ENCODE peak calls at places on chromosomes 4 and X, in ten cellular contexts. F is upper lobe of left lung; P is effector memory CD4-positive, alpha-beta T cell; R is CD8-positive, alpha-beta memory T cell; V is psoas muscle; K is heart right ventricle; U is right cardiac atrium; Z is colonic mucosa; T is right atrium auricular region; L is SJCRH30. Y is an unnamed sample. For H3K27me3, the result is how much of the 10 kb centered on the place peaks cover.

GRCh38 chrX:153476628-153477027 is 6.3 kb upstream of the HAUS7 start:
- DNase-seq in T (no peak), P (no peak), F (no peak), K (peak), V (no peak), Z (no peak), R (no peak), L (no peak), U (peak), Y (no peak)

GRCh38 chr4:2042207-2042946 is 16.8 kb upstream of the NAT8L start:
- DNase-seq in F (peak), Z (peak), K (no peak), T (no peak), L (peak), P (no peak), V (no peak), R (peak), U (peak), Y (no peak)

GRCh38 chr4:177250056-177250696 is 59.5 kb upstream of the NEIL3 start:
- DNase-seq in L (peak), U (peak), K (peak), Z (peak), R (peak), V (peak), T (peak), F (peak), P (peak), Y (no peak)

GRCh38 chr4:25089058-25089763 is 58.5 kb upstream of the LGI2 start:
- DNase-seq in K (no peak), U (no peak), L (no peak), T (no peak), F (peak), Z (no peak), R (no peak), V (no peak), P (no peak), Y (no peak)

GRCh38 chr4:48699470-48699869 is 80.6 kb downstream of the FRYL start:
- DNase-seq in U (no peak), T (no peak), V (no peak), K (no peak), R (no peak), L (peak), P (no peak), F (no peak), Z (no peak), Y (no peak)

GRCh38 chrX:153653556-153653955 is 6.6 kb downstream of the DUSP9 start:
- DNase-seq in F (no peak), V (no peak), L (no peak), Z (no peak), U (no peak), R (no peak), K (no peak), T (no peak), P (no peak), Y (no peak)

GRCh38 chr4:145779319-145779801 is 99.4 kb downstream of the C4orf51 start:
- DNase-seq in P (no peak), F (no peak), L (no peak), V (no peak), T (no peak), R (no peak), K (no peak), U (no peak), Z (no peak), Y (no peak)

GRCh38 chr4:68948985-68949384 is 2.6 kb downstream of the UGT2A3 start:
- DNase-seq in K (no peak), Z (no peak), P (no peak), R (no peak), L (no peak), F (no peak), U (no peak), V (no peak), T (no peak), Y (no peak)

GRCh38 chr4:165115301-165115700 is 2.6 kb upstream of the TMEM192 start:
- DNase-seq in L (no peak), K (no peak), F (no peak), P (no peak), Z (no peak), V (no peak), U (no peak), T (no peak), R (no peak), Y (no peak)

GRCh38 chrX:96432647-96433046 is 252.0 kb upstream of the DIAPH2 start:
- DNase-seq in R (no peak), V (no peak), K (no peak), L (no peak), F (no peak), Z (no peak), U (no peak), P (no peak), T (no peak), Y (no peak)

GRCh38 chr4:119647558-119647957 is 19.0 kb upstream of the PDE5A start:
- DNase-seq in Z (no peak), L (no peak), T (no peak), P (no peak), R (no peak), F (no peak), U (no peak), K (no peak), V (no peak), Y (no peak)

GRCh38 chr4:170025523-170026252 is 507 bp downstream of the MFAP3L start:
- DNase-seq in K (peak), P (no peak), T (no peak), R (no peak), Z (peak), V (peak), F (no peak), L (no peak), U (peak), Y (no peak)

GRCh38 chrX:20517565-20517964 is 250.9 kb upstream of the RPS6KA3 start:
- DNase-seq in V (no peak), K (no peak), U (no peak), R (no peak), T (no peak), F (no peak), P (no peak), L (no peak), Z (no peak), Y (no peak)

GRCh38 chrX:20947411-20947912 is 426.8 kb upstream of the CNKSR2 start:
- DNase-seq in R (no peak), U (no peak), F (no peak), L (no peak), Z (no peak), T (no peak), V (no peak), P (no peak), K (no peak), Y (no peak)

GRCh38 chr4:83569967-83570366 is 34.1 kb downstream of the GPAT3 start:
- DNase-seq in F (no peak), K (no peak), V (no peak), L (no peak), R (no peak), Z (no peak), U (no peak), P (no peak), T (no peak), Y (no peak)

GRCh38 chr4:152935661-152936445 is at the start of gene FHDC1:
- DNase-seq in T (no peak), U (peak), V (no peak), P (no peak), K (no peak), Z (peak), L (peak), R (no peak), F (peak), Y (no peak)

GRCh38 chr4:128386761-128387599 is 99.4 kb upstream of the PGRMC2 start:
- DNase-seq in U (peak), V (peak), R (no peak), P (no peak), F (peak), K (peak), T (peak), Z (peak), L (peak), Y (peak)

GRCh38 chr4:15336410-15337184 is 91.2 kb upstream of the C1QTNF7 start:
- DNase-seq in V (no peak), P (no peak), U (no peak), T (no peak), F (no peak), Z (no peak), L (no peak), K (no peak), R (no peak), Y (no peak)

GRCh38 chr4:8050555-8051206 is 107.9 kb downstream of the ABLIM2 start:
- DNase-seq in K (peak), P (no peak), V (peak), U (peak), R (no peak), F (peak), Z (peak), T (peak), L (peak), Y (no peak)

GRCh38 chr4:100149190-100149589 is 41.1 kb downstream of the DDIT4L start:
- DNase-seq in L (no peak), P (no peak), R (no peak), T (no peak), V (no peak), Z (no peak), F (no peak), U (no peak), K (no peak), Y (no peak)

GRCh38 chr4:25549413-25549812 is 106.2 kb upstream of the SLC34A2 start:
- DNase-seq in P (no peak), T (no peak), F (no peak), U (no peak), Z (no peak), L (no peak), K (no peak), R (no peak), V (no peak), Y (no peak)

GRCh38 chr4:77201857-77202256 is 44.9 kb downstream of the CCNG2 start:
- DNase-seq in R (no peak), T (no peak), U (no peak), K (no peak), V (no peak), F (no peak), P (no peak), L (no peak), Z (no peak), Y (no peak)

GRCh38 chrX:33840176-33840575 is 291.9 kb downstream of the FAM47A start:
- DNase-seq in F (no peak), K (no peak), U (no peak), L (peak), R (no peak), T (no peak), P (no peak), Z (no peak), V (no peak), Y (no peak)

GRCh38 chrX:9240956-9241355 is 207.0 kb upstream of the FAM9B start:
- DNase-seq in P (no peak), R (no peak), L (no peak), T (no peak), U (no peak), K (no peak), V (no peak), F (no peak), Z (no peak), Y (no peak)

GRCh38 chrX:16087081-16087480 is 36.3 kb upstream of the GRPR start:
- DNase-seq in Z (no peak), V (no peak), K (no peak), U (no peak), L (peak), R (no peak), T (no peak), F (no peak), P (no peak), Y (no peak)

GRCh38 chrX:7389576-7389975 is 241.6 kb upstream of the PUDP start:
- DNase-seq in R (no peak), Z (no peak), F (no peak), U (no peak), L (no peak), K (no peak), T (no peak), V (no peak), P (no peak), Y (no peak)

GRCh38 chr4:37670249-37670648 is 15.9 kb downstream of the RELL1 start:
- DNase-seq in F (no peak), K (no peak), U (no peak), P (no peak), V (no peak), Z (no peak), R (no peak), L (no peak), T (no peak), Y (no peak)

GRCh38 chrX:116009871-116010710 is 160.5 kb upstream of the AGTR2 start:
- DNase-seq in Z (no peak), K (peak), U (peak), F (no peak), V (no peak), L (peak), P (no peak), T (no peak), R (no peak), Y (no peak)

GRCh38 chr4:95181446-95182306 is 367.1 kb downstream of the UNC5C start:
- DNase-seq in F (peak), R (no peak), P (no peak), U (no peak), V (no peak), Z (no peak), L (no peak), K (no peak), T (no peak), Y (no peak)

DNA sequence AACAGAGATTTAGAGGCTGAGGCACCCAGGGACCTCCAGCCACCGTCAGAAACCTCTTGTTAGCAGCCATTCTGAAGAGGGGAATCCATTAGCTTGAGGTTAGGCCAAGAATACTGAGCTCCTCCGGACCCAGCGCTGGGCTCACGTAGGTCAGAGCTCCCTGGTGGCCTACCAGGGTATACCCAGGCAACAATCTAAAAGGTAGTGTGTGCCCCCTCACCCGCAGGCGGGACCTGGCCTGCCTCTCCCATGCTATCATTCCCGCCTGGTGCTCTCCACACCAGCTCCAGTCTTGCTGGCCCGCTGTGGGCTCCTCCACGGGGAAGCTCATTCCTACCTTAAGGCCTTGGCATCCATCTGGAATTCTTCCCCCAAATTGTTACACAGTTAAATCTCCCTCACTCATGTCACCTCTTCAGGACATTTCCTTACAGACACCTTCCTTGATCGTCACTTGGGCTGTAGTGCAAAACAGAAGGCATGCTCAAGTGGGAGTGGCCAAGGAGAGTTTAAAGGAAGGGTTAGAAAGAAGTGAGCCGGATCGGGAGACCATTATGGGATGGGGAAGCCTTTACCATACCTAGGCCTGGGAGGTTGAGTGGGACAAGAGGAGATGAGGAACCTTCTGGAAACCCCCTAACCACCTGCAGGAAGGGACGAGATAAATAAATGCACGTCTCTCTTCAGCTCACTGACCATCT is 102.5 kb downstream of the UCHL1 start:
- DNase-seq in P (no peak), V (no peak), T (no peak), F (peak), R (no peak), L (peak), U (peak), Z (no peak), K (peak), Y (no peak)
- H3K4me3 ChIP-seq in P (no peak), V (no peak), T (no peak), F (no peak), R (no peak), L (no peak), U (no peak), Z (no peak), K (no peak), Y (no peak)

GRCh38 chr4:10104991-10105276 is 11.7 kb downstream of the WDR1 start:
- DNase-seq in L (no peak), K (no peak), R (no peak), V (no peak), F (no peak), P (no peak), U (peak), Z (no peak), T (no peak), Y (no peak)
- H3K27me3 ChIP-seq in L (under half), K (under half), R (under half), V (under half), F (under half), P (under half), U (under half), Z (under half), T (under half), Y (under half)

GRCh38 chr4:577499-578450 is 1.7 kb upstream of the TMEM271 start:
- DNase-seq in K (no peak), P (no peak), V (no peak), Z (no peak), L (peak), F (peak), U (no peak), T (no peak), R (no peak), Y (no peak)
- H3K4me3 ChIP-seq in K (no peak), P (no peak), V (no peak), Z (no peak), L (peak), F (no peak), U (no peak), T (no peak), R (no peak), Y (no peak)

DNA sequence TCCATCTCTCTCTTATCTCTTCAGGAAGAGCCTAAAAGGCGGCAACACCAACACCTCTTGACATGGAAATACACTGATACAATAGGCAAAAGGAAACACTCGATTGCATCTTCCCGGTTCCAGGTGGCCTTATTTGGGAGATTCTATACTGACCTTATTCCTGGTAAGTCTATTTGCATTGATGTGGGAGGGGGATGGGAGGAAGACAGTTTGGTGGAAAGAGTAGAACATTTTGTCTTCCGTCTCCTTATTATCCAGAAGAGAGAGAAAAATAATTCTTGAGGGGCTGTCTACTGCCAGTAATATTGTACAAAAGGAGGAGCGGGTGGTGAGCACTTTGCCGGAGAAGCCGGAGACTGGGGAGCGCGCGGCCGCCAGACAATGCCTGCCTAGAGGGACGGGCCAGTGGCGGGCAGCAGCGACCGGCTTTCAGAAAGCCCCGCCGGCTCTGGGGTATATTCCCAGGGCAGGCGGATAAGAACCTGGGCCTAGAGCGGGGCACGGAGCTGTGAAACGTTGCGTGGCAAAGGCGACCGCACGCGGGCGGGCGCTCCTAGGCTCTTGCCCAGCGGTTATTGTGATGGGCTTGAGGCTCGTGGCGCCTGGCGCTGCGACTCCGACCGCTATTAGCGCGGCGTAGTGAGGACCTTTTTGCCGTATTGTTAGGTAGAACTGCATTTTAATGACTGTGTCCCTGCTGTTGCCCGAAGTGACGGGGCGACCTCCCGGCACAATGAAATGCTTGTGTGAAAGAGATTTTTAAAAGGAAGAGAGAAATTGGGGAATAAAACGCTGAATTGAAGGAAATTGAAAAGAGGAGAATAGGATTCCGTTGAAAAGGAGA is 520 bp downstream of the PRDM8 start:
- DNase-seq in K (no peak), F (peak), Z (no peak), V (no peak), T (no peak), U (peak), R (no peak), P (no peak), L (peak), Y (no peak)
- H3K27me3 ChIP-seq in K (half or more), F (under half), Z (under half), V (under half), T (under half), U (under half), R (under half), P (under half), L (under half), Y (half or more)

DNA sequence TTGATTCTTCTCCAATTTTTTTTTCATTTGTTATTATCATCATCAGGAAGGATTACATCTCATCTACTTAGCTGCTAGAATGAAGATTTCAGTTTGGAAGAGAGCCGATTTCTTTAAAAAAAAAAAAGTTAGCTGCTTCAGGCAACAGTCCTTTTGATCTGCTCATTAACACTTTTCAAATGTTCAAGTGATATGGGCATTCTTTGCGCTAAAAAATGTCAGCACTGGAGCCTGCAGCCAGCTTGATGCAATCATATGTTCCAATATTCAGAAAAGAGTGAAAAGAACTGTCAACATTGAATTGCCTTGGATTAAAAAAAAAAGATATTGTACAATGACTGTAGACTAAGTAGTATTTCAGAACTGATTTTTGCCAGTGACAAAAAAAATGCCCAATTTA is 76.1 kb downstream of the ANTXR2 start:
- DNase-seq in V (no peak), F (no peak), U (no peak), R (no peak), T (no peak), K (no peak), L (no peak), Z (no peak), P (no peak), Y (no peak)
- H3K4me3 ChIP-seq in V (no peak), F (no peak), U (no peak), R (no peak), T (no peak), K (no peak), L (no peak), Z (no peak), P (no peak), Y (no peak)

DNA sequence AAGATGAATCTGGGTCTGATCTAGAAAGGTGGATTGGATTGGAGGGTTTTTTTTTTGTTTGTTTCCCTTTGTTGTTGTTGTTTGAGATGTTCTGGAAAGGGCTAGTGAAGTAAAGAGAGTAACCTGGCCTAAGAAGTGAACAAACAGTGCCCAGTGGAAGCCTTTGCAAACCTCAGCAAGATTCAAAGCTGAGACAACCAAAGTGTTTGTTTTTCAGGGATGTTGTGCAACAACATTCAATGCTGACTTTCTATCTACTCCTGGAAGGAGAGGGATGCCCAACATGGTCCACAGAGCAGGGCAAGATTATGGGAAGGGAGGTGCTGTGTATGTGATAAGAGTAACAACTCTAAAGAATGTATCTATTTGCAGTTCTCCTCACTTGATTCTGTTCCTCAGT is 11.3 kb downstream of the BEX1 start:
- DNase-seq in K (no peak), T (no peak), V (no peak), U (no peak), F (no peak), R (no peak), Z (no peak), P (no peak), L (no peak), Y (no peak)
- H3K27me3 ChIP-seq in K (under half), T (under half), V (under half), U (under half), F (under half), R (under half), Z (under half), P (under half), L (under half), Y (under half)

DNA sequence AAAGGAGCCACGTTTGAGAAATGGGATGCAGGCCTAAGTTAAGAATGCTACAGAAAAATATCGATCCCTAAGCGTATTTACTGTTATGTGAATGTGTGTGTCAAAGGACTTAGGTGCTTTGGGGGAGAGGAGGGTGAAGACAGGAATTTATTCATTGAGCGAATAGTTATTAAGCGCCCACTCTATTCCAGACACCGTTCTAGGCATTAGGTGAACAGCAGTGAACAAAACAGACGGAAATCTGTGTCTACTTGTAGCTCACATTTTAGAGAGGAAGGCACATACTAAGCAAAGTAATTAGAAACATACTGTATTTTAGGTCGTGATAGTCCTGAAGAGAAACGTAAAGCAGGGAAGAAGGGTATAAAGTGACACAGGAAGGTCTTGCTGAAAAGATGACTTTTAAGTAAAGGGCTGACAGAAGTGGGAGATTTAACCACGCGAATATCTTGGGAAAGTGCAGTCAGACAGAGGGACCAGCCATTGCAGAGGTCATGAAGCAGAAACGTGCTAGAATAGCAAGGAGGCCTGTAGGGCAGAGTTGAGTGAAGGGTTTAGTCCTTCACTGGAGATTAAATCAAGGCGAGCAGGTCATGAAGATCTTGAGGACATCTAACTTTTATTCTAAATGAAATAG is 541 bp downstream of the AIMP1 start:
- DNase-seq in Z (no peak), K (no peak), F (no peak), T (no peak), L (peak), V (no peak), R (no peak), P (no peak), U (no peak), Y (no peak)
- H3K4me3 ChIP-seq in Z (peak), K (peak), F (peak), T (peak), L (peak), V (peak), R (peak), P (peak), U (peak), Y (peak)

Y was measured in esophagus squamous epithelium.